ENCODE peak calls at places on chromosomes 7 and 10, in seven cellular contexts. B, O, G, V, Y, A and L are unnamed samples.

GRCh38 chr10:79038841-79039201 is 29.9 kb upstream of the ZMIZ1 start:
- DNase-seq in V (no peak), A (peak), G (no peak), Y (no peak), O (no peak), B (no peak), L (peak)

GRCh38 chr7:48628950-48629349 is 295.4 kb upstream of the CDC14C start:
- DNase-seq in V (no peak), Y (no peak), O (no peak), G (no peak), A (no peak), B (no peak), L (no peak)

GRCh38 chr7:147535619-147536200 is 1054.9 kb upstream of the C7orf33 start:
- DNase-seq in Y (no peak), G (peak), O (no peak), A (no peak), B (no peak), V (no peak), L (no peak)

GRCh38 chr7:132866551-132866950 is 215.3 kb downstream of the CHCHD3 start:
- DNase-seq in Y (no peak), A (no peak), G (no peak), O (no peak), V (no peak), B (no peak), L (no peak)

GRCh38 chr10:74930962-74931361 is 104.6 kb downstream of the KAT6B start:
- DNase-seq in A (no peak), O (no peak), G (no peak), V (no peak), B (no peak), Y (no peak), L (no peak)

GRCh38 chr7:110373514-110374258 is 717.2 kb upstream of the LRRN3 start:
- DNase-seq in B (no peak), G (no peak), O (no peak), A (no peak), Y (no peak), V (no peak), L (no peak)

GRCh38 chr7:78226059-78226658 is 427.6 kb downstream of the PHTF2 start:
- DNase-seq in Y (peak), G (no peak), A (peak), B (no peak), V (peak), O (peak), L (peak)

GRCh38 chr10:62373995-62374861 is at the start of gene ZNF365:
- DNase-seq in A (peak), G (peak), B (peak), V (peak), O (peak), Y (peak), L (peak)

GRCh38 chr10:29636178-29636577 is 1.4 kb upstream of the SVIL start:
- DNase-seq in G (peak), B (no peak), V (peak), A (no peak), Y (no peak), O (no peak), L (no peak)

GRCh38 chr7:18698258-18698734 is 202.7 kb downstream of the HDAC9 start:
- DNase-seq in G (no peak), Y (no peak), A (no peak), O (no peak), V (no peak), B (no peak), L (no peak)

GRCh38 chr7:22202141-22202540 is 154.8 kb downstream of the RAPGEF5 start:
- DNase-seq in G (peak), O (no peak), V (no peak), A (no peak), Y (no peak), B (no peak), L (no peak)

GRCh38 chr7:130560972-130561371 is 69.1 kb downstream of the MEST start:
- DNase-seq in A (no peak), B (no peak), V (peak), G (no peak), Y (no peak), O (no peak), L (no peak)

GRCh38 chr10:29124864-29125263 is 164.0 kb upstream of the LYZL1 start:
- DNase-seq in B (no peak), O (no peak), G (no peak), A (no peak), Y (no peak), V (no peak), L (no peak)

GRCh38 chr7:5827755-5828154 is 46.3 kb upstream of the RNF216 start:
- DNase-seq in A (no peak), V (peak), Y (peak), O (no peak), G (no peak), B (no peak), L (no peak)

GRCh38 chr10:88616250-88616977 is 29.9 kb downstream of the LIPJ start:
- DNase-seq in O (no peak), A (peak), G (no peak), V (no peak), Y (no peak), B (no peak), L (no peak)

GRCh38 chr7:28405662-28406061 is 6.7 kb upstream of the CREB5 start:
- DNase-seq in V (peak), Y (no peak), O (no peak), A (peak), G (peak), B (no peak), L (no peak)

GRCh38 chr10:48453451-48454301 is 147.2 kb downstream of the MAPK8 start:
- DNase-seq in A (no peak), B (no peak), V (no peak), Y (no peak), O (no peak), G (no peak), L (no peak)

GRCh38 chr7:80634505-80634904 is 3.9 kb upstream of the CD36 start:
- DNase-seq in O (no peak), A (no peak), G (peak), B (no peak), Y (no peak), V (peak), L (no peak)

GRCh38 chr10:1074748-1075358 is 18.7 kb downstream of the WDR37 start:
- DNase-seq in Y (no peak), B (no peak), G (no peak), O (no peak), V (no peak), A (no peak), L (no peak)

GRCh38 chr7:98022531-98022930 is 32.5 kb upstream of the OCM2 start:
- DNase-seq in O (no peak), V (no peak), G (no peak), B (no peak), Y (no peak), A (no peak), L (no peak)

GRCh38 chr10:32332299-32332750 is 14.6 kb downstream of the EPC1 start:
- DNase-seq in G (no peak), A (no peak), B (no peak), Y (peak), V (no peak), O (no peak), L (no peak)

GRCh38 chr10:47031953-47032465 is 120.8 kb downstream of the PTPN20 start:
- DNase-seq in Y (no peak), G (peak), A (no peak), V (peak), B (no peak), O (no peak), L (no peak)

GRCh38 chr10:63268139-63268797 is 135.1 kb downstream of the NRBF2 start:
- DNase-seq in G (no peak), O (no peak), Y (no peak), A (no peak), V (peak), B (no peak), L (no peak)

GRCh38 chr7:32515890-32516550 is 20.7 kb downstream of the AVL9 start:
- DNase-seq in A (no peak), O (no peak), G (peak), V (no peak), B (no peak), Y (no peak), L (no peak)

GRCh38 chr7:88034083-88034695 is 100.1 kb downstream of the ADAM22 start:
- DNase-seq in O (no peak), Y (no peak), G (no peak), B (no peak), A (no peak), V (no peak), L (no peak)

GRCh38 chr7:104951546-104951945 is 62.5 kb upstream of the KMT2E start:
- DNase-seq in B (no peak), G (no peak), V (no peak), O (no peak), A (peak), Y (no peak), L (no peak)

GRCh38 chr7:97003262-97004236 is 1.8 kb upstream of the DLX6 start:
- DNase-seq in A (no peak), Y (no peak), G (no peak), O (no peak), B (no peak), V (no peak), L (peak)

GRCh38 chr7:1843271-1843861 is 173.3 kb downstream of the ELFN1 start:
- DNase-seq in B (no peak), V (no peak), Y (no peak), G (no peak), O (no peak), A (peak), L (no peak)

GRCh38 chr7:95491634-95492314 is 6.0 kb downstream of the ASB4 start:
- DNase-seq in V (peak), G (no peak), A (no peak), B (no peak), Y (no peak), O (no peak), L (no peak)

GRCh38 chr7:108142675-108143259 is 12.6 kb upstream of the LAMB4 start:
- DNase-seq in B (no peak), Y (no peak), A (no peak), V (no peak), O (no peak), G (no peak), L (no peak)

GRCh38 chr7:8133188-8133848 is 128.6 kb downstream of the ICA1 start:
- DNase-seq in B (no peak), V (no peak), O (no peak), G (no peak), A (no peak), Y (no peak), L (no peak)

GRCh38 chr7:4343272-4344000 is 338.7 kb upstream of the FOXK1 start:
- DNase-seq in G (no peak), V (peak), O (no peak), Y (no peak), A (no peak), B (no peak), L (no peak)

GRCh38 chr7:41280491-41280890 is 422.4 kb downstream of the INHBA start:
- DNase-seq in O (no peak), A (no peak), G (no peak), V (no peak), Y (no peak), B (no peak), L (no peak)

GRCh38 chr7:127874049-127874636 is 157.1 kb downstream of the LRRC4 start:
- DNase-seq in O (no peak), B (no peak), Y (no peak), V (no peak), G (no peak), A (no peak), L (no peak)